ENCODE peak calls at places on chromosomes 12 and 14, in five cellular contexts. G is putamen, O is AG04450, E is NCI-H69, Y is glutamatergic neuron. S is an unnamed sample.
A peak's percentile ranks its signal among the peaks of the same experiment; 100 is the strongest.

GRCh38 chr12:41966916-41967315 is 177.8 kb downstream of the GXYLT1 start:
- DNase-seq in G (no peak), O (no peak), E (no peak), Y (no peak), S (no peak)

GRCh38 chr14:39203659-39204606 is 28.9 kb downstream of the PNN start:
- DNase-seq in G (no peak), O (no peak), E (peak; percentile 39), Y (no peak), S (peak; percentile 9)

GRCh38 chr14:35394326-35394725 is 10.2 kb downstream of the NFKBIA start:
- DNase-seq in G (no peak), O (no peak), E (no peak), Y (no peak), S (no peak)

GRCh38 chr14:91873476-91874265 is 6.3 kb upstream of the TC2N start:
- DNase-seq in G (no peak), O (no peak), E (peak; percentile 14), Y (no peak), S (peak; percentile 35)

GRCh38 chr14:21680072-21680471 is 6.5 kb upstream of the OR4E1 start:
- DNase-seq in G (no peak), O (peak; percentile 1), E (no peak), Y (no peak), S (peak; percentile 3)

GRCh38 chr14:103519043-103519836 is 3.4 kb downstream of the CKB start:
- DNase-seq in G (no peak), O (no peak), E (peak; percentile 47), Y (no peak), S (peak; percentile 52)

GRCh38 chr14:49052516-49052915 is 533.7 kb downstream of the RPS29 start:
- DNase-seq in G (no peak), O (no peak), E (peak; percentile 68), Y (no peak), S (peak; percentile 12)

GRCh38 chr12:113230315-113231274 is 9.3 kb downstream of the TPCN1 start:
- DNase-seq in G (no peak), O (no peak), E (no peak), Y (no peak), S (peak; percentile 53)

GRCh38 chr12:27965411-27965810 is 7.1 kb downstream of the PTHLH start:
- DNase-seq in G (no peak), O (no peak), E (no peak), Y (no peak), S (peak; percentile 42)

GRCh38 chr12:9745191-9745590 is 12.3 kb upstream of the CLECL1 start:
- DNase-seq in G (no peak), O (no peak), E (no peak), Y (no peak), S (no peak)

GRCh38 chr12:113369391-113369790 is 11.0 kb downstream of the PLBD2 start:
- DNase-seq in G (peak; percentile 54), O (no peak), E (no peak), Y (no peak), S (no peak)

GRCh38 chr12:94175763-94176660 is 27.6 kb downstream of the PLXNC1 start:
- DNase-seq in G (peak; percentile 21), O (no peak), E (no peak), Y (no peak), S (no peak)

GRCh38 chr12:64256166-64256800 is 34.2 kb upstream of the KICS2 start:
- DNase-seq in G (peak; percentile 80), O (peak; percentile 27), E (peak; percentile 85), Y (no peak), S (peak; percentile 88)

GRCh38 chr14:61610900-61611299 is 84.4 kb upstream of the HIF1A start:
- DNase-seq in G (no peak), O (no peak), E (no peak), Y (no peak), S (no peak)

GRCh38 chr12:51321882-51322281 is 2.1 kb downstream of the BIN2 start:
- DNase-seq in G (no peak), O (no peak), E (no peak), Y (no peak), S (no peak)

GRCh38 chr12:95328708-95329107 is 111.1 kb downstream of the VEZT start:
- DNase-seq in G (no peak), O (no peak), E (no peak), Y (no peak), S (no peak)

GRCh38 chr14:21308132-21308478 is 28.2 kb downstream of the RPGRIP1 start:
- DNase-seq in G (no peak), O (no peak), E (peak; percentile 61), Y (no peak), S (peak; percentile 54)

GRCh38 chr14:70754989-70755388 is 54.3 kb downstream of the MAP3K9 start:
- DNase-seq in G (no peak), O (no peak), E (no peak), Y (no peak), S (peak; percentile 38)

GRCh38 chr12:20259786-20260185 is 108.6 kb upstream of the PDE3A start:
- DNase-seq in G (no peak), O (no peak), E (no peak), Y (no peak), S (no peak)

GRCh38 chr14:20440882-20441281 is 4.9 kb upstream of the KLHL33 start:
- DNase-seq in G (no peak), O (no peak), E (no peak), Y (no peak), S (no peak)

GRCh38 chr12:58557156-58557555 is 363.1 kb downstream of the LRIG3 start:
- DNase-seq in G (no peak), O (peak; percentile 45), E (no peak), Y (no peak), S (no peak)

GRCh38 chr12:71297930-71298329 is 140.1 kb upstream of the TSPAN8 start:
- DNase-seq in G (no peak), O (no peak), E (no peak), Y (no peak), S (no peak)

GRCh38 chr14:66141733-66142132 is 344.4 kb upstream of the CCDC196 start:
- DNase-seq in G (no peak), O (no peak), E (no peak), Y (no peak), S (no peak)

GRCh38 chr14:21121106-21121505 is 20.2 kb downstream of the TMEM253 start:
- DNase-seq in G (no peak), O (no peak), E (no peak), Y (no peak), S (no peak)

GRCh38 chr12:110224379-110225304 is 56.4 kb upstream of the ATP2A2 start:
- DNase-seq in G (peak; percentile 51), O (peak; percentile 62), E (peak; percentile 29), Y (no peak), S (peak; percentile 66)

GRCh38 chr12:26643532-26644315 is 189.3 kb downstream of the ITPR2 start:
- DNase-seq in G (no peak), O (no peak), E (no peak), Y (no peak), S (no peak)